ENCODE peak calls at places on chromosomes 6 and 20, in seven cellular contexts. T, D, M, C, Z, L and Q are unnamed samples.
A peak's percentile ranks its signal among the peaks of the same experiment; 100 is the strongest.

GRCh38 chr6:72798196-72798595 is 176.3 kb downstream of the KCNQ5 start:
- DNase-seq in C (no peak), Z (peak; percentile 14), T (no peak), L (no peak), D (no peak), M (no peak), Q (no peak)

GRCh38 chr20:37539424-37539823 is 11.7 kb upstream of the BLCAP start:
- DNase-seq in T (no peak), C (no peak), M (no peak), Z (no peak), L (no peak), D (no peak), Q (no peak)

GRCh38 chr20:47392015-47392720 is 35.7 kb upstream of the ZMYND8 start:
- DNase-seq in Z (peak; percentile 79), T (no peak), D (no peak), L (peak; percentile 44), C (no peak), M (no peak), Q (no peak)

GRCh38 chr20:35601021-35601973 is 14.3 kb upstream of the SPAG4 start:
- DNase-seq in M (peak; percentile 92), D (peak; percentile 86), T (peak; percentile 87), C (peak; percentile 82), L (peak; percentile 79), Z (peak; percentile 85), Q (peak; percentile 91)

GRCh38 chr6:148251286-148251685 is 91.4 kb upstream of the SASH1 start:
- DNase-seq in L (no peak), D (no peak), T (no peak), C (no peak), Z (peak; percentile 37), M (peak; percentile 35), Q (no peak)

GRCh38 chr6:12911387-12911960 is 194.9 kb downstream of the PHACTR1 start:
- DNase-seq in L (no peak), Z (peak; percentile 62), M (peak; percentile 23), D (no peak), T (no peak), C (no peak), Q (no peak)

GRCh38 chr20:53126185-53126584 is 154.0 kb downstream of the TSHZ2 start:
- DNase-seq in Z (peak; percentile 22), M (peak; percentile 20), T (no peak), D (no peak), C (no peak), L (no peak), Q (no peak)

GRCh38 chr6:40410792-40411191 is 176.4 kb downstream of the LRFN2 start:
- DNase-seq in D (no peak), M (no peak), C (no peak), L (no peak), T (no peak), Z (peak; percentile 79), Q (peak; percentile 34)

GRCh38 chr6:31896493-31896855 is 1.0 kb downstream of the EHMT2 start:
- DNase-seq in Z (no peak), C (no peak), L (no peak), D (no peak), T (no peak), M (no peak), Q (no peak)

GRCh38 chr6:137099689-137100398 is 55.1 kb upstream of the IL20RA start:
- DNase-seq in Z (no peak), L (no peak), C (no peak), D (no peak), M (no peak), T (no peak), Q (no peak)

GRCh38 chr6:163950159-163950558 is 535.6 kb downstream of the QKI start:
- DNase-seq in L (no peak), T (no peak), D (no peak), Z (no peak), M (no peak), C (no peak), Q (no peak)

GRCh38 chr20:32385541-32385940 is 27.4 kb downstream of the ASXL1 start:
- DNase-seq in L (no peak), M (no peak), T (no peak), Z (no peak), C (no peak), D (no peak), Q (no peak)

DNA sequence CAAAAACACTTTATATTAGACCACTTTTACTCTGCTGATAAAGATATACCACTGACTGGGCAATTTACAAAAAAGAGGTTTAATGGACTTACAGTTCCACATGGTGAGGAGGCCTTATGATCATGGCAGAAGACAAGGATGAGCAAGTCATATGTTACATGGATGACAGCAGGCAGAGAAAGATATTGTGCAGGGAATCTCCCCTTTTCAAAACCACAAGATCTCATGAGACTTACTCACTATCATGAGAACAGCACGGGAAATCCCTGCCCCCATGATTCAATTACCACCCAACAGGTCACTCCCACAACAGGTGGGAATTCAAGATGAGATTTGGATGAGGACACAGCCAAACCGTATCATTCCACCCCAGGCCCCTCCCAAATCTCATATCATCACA is 1383.8 kb upstream of the MAP3K7 start:
- DNase-seq in Z (no peak), C (no peak), L (no peak), T (no peak), M (no peak), D (no peak), Q (no peak)
- H3K27ac ChIP-seq in Z (no peak overlapping the region), C (no peak overlapping the region), L (no peak overlapping the region), T (no peak overlapping the region), M (no peak overlapping the region), D (no peak overlapping the region), Q (no peak overlapping the region)

GRCh38 chr20:21280496-21281016 is 22.6 kb upstream of the XRN2 start:
- DNase-seq in Z (no peak), L (no peak), T (no peak), C (no peak), M (no peak), D (peak; percentile 19), Q (no peak)
- H3K27ac ChIP-seq in Z (no peak overlapping the region), L (no peak overlapping the region), T (no peak overlapping the region), C (no peak overlapping the region), M (no peak overlapping the region), D (no peak overlapping the region), Q (no peak overlapping the region)

GRCh38 chr6:151067684-151068596 is 171.8 kb upstream of the AKAP12 start:
- DNase-seq in M (no peak), Z (peak; percentile 25), T (peak; percentile 72), L (peak; percentile 41), C (peak; percentile 52), D (peak; percentile 40), Q (peak; percentile 86)
- H3K27ac ChIP-seq in M (no peak overlapping the region), Z (no peak overlapping the region), T (peak overlapping the region; percentile 95), L (peak overlapping the region; percentile 71), C (peak overlapping the region; percentile 43), D (peak overlapping the region; percentile 74), Q (peak overlapping the region; percentile 78)

DNA sequence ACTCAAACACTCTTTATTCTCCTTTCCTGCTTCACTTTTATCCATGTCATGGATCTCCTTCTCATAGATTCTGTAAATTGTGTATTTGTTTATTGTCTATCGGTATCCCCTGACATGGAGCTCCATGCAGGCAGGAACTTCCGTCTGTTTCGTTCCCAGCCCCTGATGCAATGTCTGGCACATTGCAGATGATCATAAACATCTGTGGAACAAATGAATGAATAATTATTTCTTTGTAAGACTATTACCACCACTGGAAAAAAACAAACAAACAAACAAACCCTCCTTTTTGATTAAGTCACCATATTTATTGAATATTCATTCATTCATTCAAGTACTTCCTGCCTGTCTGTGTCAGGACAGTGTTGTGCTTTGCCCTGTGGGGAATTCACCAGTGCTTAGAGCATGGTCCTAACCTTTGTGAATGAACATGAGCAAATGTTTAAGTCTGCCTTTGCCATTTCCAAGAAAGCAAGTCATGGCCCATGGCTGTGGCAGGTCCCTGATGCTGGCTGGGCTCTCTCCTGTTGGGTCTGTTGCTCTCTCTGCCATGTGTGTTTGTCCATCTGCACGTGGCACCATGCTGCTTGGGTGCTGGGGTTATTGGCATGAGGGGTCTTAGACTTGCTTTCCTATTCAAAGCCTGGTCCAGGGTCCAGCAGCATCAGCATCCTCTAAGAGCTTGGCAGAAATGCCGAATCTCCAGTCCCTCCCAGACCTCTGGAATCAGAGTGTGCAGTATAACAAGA is 47.5 kb upstream of the NAA20 start:
- DNase-seq in C (no peak), M (no peak), L (no peak), D (no peak), T (no peak), Z (no peak), Q (no peak)
- H3K27ac ChIP-seq in C (no peak overlapping the region), M (no peak overlapping the region), L (peak overlapping the region; percentile 9), D (no peak overlapping the region), T (peak overlapping the region; percentile 17), Z (no peak overlapping the region), Q (no peak overlapping the region)